ENCODE peak calls at places on chromosomes 6 and 20, in four cellular contexts. J is tibial artery, P is brain microvascular endothelial cell, R is OCI-LY7. C is an unnamed sample.
A peak's percentile ranks its signal among the peaks of the same experiment; 100 is the strongest.

GRCh38 chr20:14142171-14142570 is 146.9 kb downstream of the MACROD2 start:
- DNase-seq in R (peak; percentile 0), J (no peak), P (peak; percentile 70), C (peak; percentile 71)

GRCh38 chr6:137290601-137291261 is 71.5 kb upstream of the IFNGR1 start:
- DNase-seq in R (no peak), J (no peak), P (no peak), C (no peak)

GRCh38 chr6:43811101-43812099 is 41.4 kb downstream of the VEGFA start:
- DNase-seq in R (no peak), P (no peak), J (no peak), C (no peak)

GRCh38 chr20:57389695-57390603 is 1.2 kb upstream of the RBM38 start:
- DNase-seq in P (no peak), J (peak; percentile 64), R (no peak), C (no peak)

GRCh38 chr6:170106906-170107525 is 183.9 kb downstream of the DLL1 start:
- DNase-seq in J (peak; percentile 56), R (no peak), P (no peak), C (no peak)

GRCh38 chr20:62515280-62515679 is 39.5 kb upstream of the GATA5 start:
- DNase-seq in J (no peak), R (no peak), P (no peak), C (no peak)

GRCh38 chr6:5115168-5115567 is 30.0 kb downstream of the PPP1R3G start:
- DNase-seq in R (no peak), P (peak; percentile 72), J (no peak), C (peak; percentile 18)

GRCh38 chr6:158653577-158654354 is 3.9 kb downstream of the SYTL3 start:
- DNase-seq in J (peak; percentile 68), P (no peak), R (no peak), C (peak; percentile 72)

GRCh38 chr6:85459224-85459901 is 9.5 kb downstream of the NT5E start:
- DNase-seq in P (peak; percentile 38), J (no peak), R (no peak), C (peak; percentile 91)

GRCh38 chr20:37358366-37359150 is 12.6 kb downstream of the SRC start:
- DNase-seq in R (no peak), J (peak; percentile 67), P (no peak), C (no peak)

DNA sequence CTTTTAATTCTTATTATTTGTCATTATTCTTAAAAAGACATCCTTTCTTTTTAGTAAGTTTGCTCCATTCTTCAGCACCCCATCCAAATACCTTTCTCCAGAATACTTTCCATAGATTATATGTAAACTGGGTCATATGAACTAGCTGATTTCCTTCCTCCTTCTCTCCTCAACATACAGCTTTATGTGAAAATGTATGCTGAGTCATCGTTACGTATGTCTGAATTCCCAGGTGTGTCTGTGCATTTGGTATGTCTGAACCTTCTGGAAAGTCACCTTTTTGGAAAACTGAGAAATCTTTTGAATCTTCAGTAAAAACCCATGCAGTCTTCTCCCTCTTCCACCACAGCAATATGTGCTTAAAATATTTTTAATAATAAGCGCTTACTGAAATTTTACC is 264.5 kb downstream of the EYA4 start:
- DNase-seq in P (no peak), R (no peak), J (no peak), C (no peak)
- TF ChIP-seq CTCF in P (no peak), R (no peak), J (no peak), C (no peak)

GRCh38 chr6:136012948-136013347 is 161.4 kb downstream of the PDE7B start:
- DNase-seq in J (no peak), R (no peak), P (no peak), C (peak; percentile 30)

GRCh38 chr6:136014454-136015421 is 163.2 kb downstream of the PDE7B start:
- DNase-seq in J (no peak), P (peak; percentile 100), R (no peak), C (peak; percentile 99)

GRCh38 chr6:136015531-136015930 is 164.0 kb downstream of the PDE7B start:
- DNase-seq in R (no peak), P (no peak), J (no peak), C (peak; percentile 49)

GRCh38 chr6:136012198-136012884 is 160.8 kb downstream of the PDE7B start:
- DNase-seq in R (no peak), J (no peak), P (peak; percentile 88), C (peak; percentile 88)

DNA sequence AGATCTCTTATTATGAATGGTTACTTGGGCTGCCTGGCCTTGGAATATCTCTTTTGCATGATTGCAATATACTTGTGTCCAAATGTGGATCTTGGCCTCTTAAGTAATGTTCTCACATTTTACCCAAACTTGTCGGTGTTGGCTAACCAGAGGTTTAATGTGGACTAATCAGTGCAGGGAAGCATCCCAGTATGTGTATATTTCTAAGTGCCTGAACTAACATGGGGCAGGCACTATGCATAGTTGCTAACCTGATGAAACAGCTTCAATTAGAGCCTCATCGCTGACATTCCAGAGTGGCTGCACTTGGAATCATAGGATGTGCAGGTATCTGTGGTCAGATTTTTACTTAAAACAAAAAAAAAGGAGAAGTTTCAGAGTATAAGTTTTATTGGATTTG is 160.0 kb downstream of the PDE7B start:
- DNase-seq in J (no peak), R (no peak), P (no peak), C (peak; percentile 52)
- H3K4me3 ChIP-seq in J (no peak overlapping the region), R (no peak overlapping the region), P (no peak overlapping the region), C (peak overlapping the region; percentile 27)

GRCh38 chr6:144931172-144932035 is 646.3 kb downstream of the UTRN start:
- DNase-seq in P (peak; percentile 50), R (peak; percentile 14), J (no peak), C (peak; percentile 58)
- TF ChIP-seq CTCF in P (peak; percentile 84), R (peak; percentile 76), J (peak; percentile 19), C (peak; percentile 81)

GRCh38 chr20:46683620-46683938 is 5.7 kb downstream of the TP53RK start:
- DNase-seq in J (no peak), R (no peak), P (no peak), C (no peak)

GRCh38 chr20:46683939-46684750 is 5.1 kb downstream of the TP53RK start:
- DNase-seq in R (no peak), P (peak; percentile 76), J (peak; percentile 70), C (peak; percentile 72)

GRCh38 chr20:46681032-46681854 is 8.0 kb downstream of the TP53RK start:
- DNase-seq in P (peak; percentile 53), J (no peak), R (peak; percentile 67), C (peak; percentile 66)

GRCh38 chr20:46682063-46682821 is 7.0 kb downstream of the TP53RK start:
- DNase-seq in P (no peak), R (no peak), J (no peak), C (no peak)

DNA sequence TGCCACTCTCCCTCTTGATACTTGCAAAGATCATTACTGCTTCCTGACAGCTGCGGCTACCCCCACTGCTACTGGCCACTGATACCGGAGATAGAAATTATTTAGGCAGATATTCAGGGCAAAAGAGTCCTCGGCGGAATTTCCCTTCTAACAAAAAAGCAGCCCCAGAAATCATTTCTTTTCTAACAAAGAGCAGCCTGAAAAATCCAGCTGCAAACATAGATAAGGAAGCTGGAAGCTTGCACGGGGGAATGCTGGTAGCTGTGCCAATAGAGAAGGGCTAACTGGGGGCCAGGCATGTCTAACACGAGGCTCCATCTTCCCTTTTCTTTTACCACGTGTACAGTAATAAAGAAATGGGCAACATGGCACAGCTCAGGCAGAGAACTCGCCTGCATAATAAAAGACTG is 6.2 kb downstream of the TP53RK start:
- DNase-seq in R (no peak), J (no peak), P (no peak), C (peak; percentile 30)
- H3K4me3 ChIP-seq in R (no peak overlapping the region), J (no peak overlapping the region), P (no peak overlapping the region), C (peak overlapping the region; percentile 60)

GRCh38 chr6:51112731-51113130 is 294.1 kb downstream of the TFAP2B start:
- DNase-seq in J (no peak), P (no peak), R (no peak), C (no peak)

GRCh38 chr6:51107769-51108203 is 289.1 kb downstream of the TFAP2B start:
- DNase-seq in P (no peak), J (no peak), R (no peak), C (no peak)

GRCh38 chr6:51105357-51105756 is 286.7 kb downstream of the TFAP2B start:
- DNase-seq in J (no peak), R (no peak), P (no peak), C (no peak)

GRCh38 chr6:51108563-51109234 is 290.0 kb downstream of the TFAP2B start:
- DNase-seq in J (no peak), P (no peak), R (no peak), C (no peak)
- TF ChIP-seq CTCF in J (no peak), P (no peak), R (no peak), C (no peak)

DNA sequence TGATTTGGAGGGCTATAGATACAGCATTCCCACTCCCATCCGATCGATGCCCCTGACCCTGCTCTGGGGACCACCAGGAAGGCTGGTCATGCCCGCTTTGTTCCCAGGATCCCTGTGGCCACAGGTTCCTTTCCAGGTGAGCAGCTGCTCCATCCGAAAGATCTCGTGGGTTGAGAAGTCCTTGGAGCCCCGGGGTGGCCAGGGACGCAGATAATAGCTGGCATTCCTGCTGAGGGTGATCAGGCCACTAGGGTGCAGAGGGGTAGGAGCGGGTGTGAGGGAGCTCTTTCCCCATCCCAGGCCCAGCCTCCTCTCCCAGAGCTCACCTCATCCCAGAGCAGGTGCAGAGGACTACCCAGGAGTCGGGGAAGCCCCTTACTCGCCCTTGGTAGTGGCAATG is 7.4 kb downstream of the ADAM33 start:
- DNase-seq in R (no peak), J (no peak), P (no peak), C (no peak)
- H3K4me3 ChIP-seq in R (no peak overlapping the region), J (no peak overlapping the region), P (no peak overlapping the region), C (no peak overlapping the region)

GRCh38 chr20:13119583-13119982 is 101.5 kb upstream of the ISM1 start:
- DNase-seq in J (no peak), P (peak; percentile 61), R (peak; percentile 53), C (peak; percentile 77)
- TF ChIP-seq CTCF in J (peak; percentile 84), P (peak; percentile 90), R (peak; percentile 90), C (peak; percentile 98)